ENCODE peak calls at places on chromosome 16, in nine cellular contexts. One of them, this sample, is unnamed.

GRCh38 chr16:49455991-49456745 is 82.6 kb downstream of the C16orf78 start:
- DNase-seq in lower leg skin: peak; percentile 53
- DNase-seq in ovary: no peak
- DNase-seq in K562: no peak
- DNase-seq in A549: no peak
- DNase-seq in adrenal gland: no peak
- DNase-seq in uterus: no peak
- DNase-seq in stomach: peak; percentile 16
- DNase-seq in vagina: no peak
- DNase-seq in this sample: no peak

GRCh38 chr16:56328276-56329022 is 96.9 kb downstream of the AMFR start:
- DNase-seq in lower leg skin: no peak
- DNase-seq in ovary: no peak
- DNase-seq in K562: no peak
- DNase-seq in A549: no peak
- DNase-seq in adrenal gland: no peak
- DNase-seq in uterus: no peak
- DNase-seq in stomach: no peak
- DNase-seq in vagina: no peak
- DNase-seq in this sample: no peak

GRCh38 chr16:49776085-49776501 is 79.8 kb downstream of the ZNF423 start:
- DNase-seq in lower leg skin: no peak
- DNase-seq in ovary: no peak
- DNase-seq in K562: no peak
- DNase-seq in A549: no peak
- DNase-seq in adrenal gland: no peak
- DNase-seq in uterus: no peak
- DNase-seq in stomach: no peak
- DNase-seq in vagina: no peak
- DNase-seq in this sample: no peak

GRCh38 chr16:86899757-86900156 is 321.4 kb downstream of the FOXL1 start:
- DNase-seq in lower leg skin: no peak
- DNase-seq in ovary: no peak
- DNase-seq in K562: no peak
- DNase-seq in A549: no peak
- DNase-seq in adrenal gland: no peak
- DNase-seq in uterus: no peak
- DNase-seq in stomach: no peak
- DNase-seq in vagina: no peak
- DNase-seq in this sample: no peak

GRCh38 chr16:87325480-87325879 is 8.3 kb upstream of the C16orf95 start:
- DNase-seq in lower leg skin: peak; percentile 76
- DNase-seq in ovary: peak; percentile 14
- DNase-seq in K562: no peak
- DNase-seq in A549: no peak
- DNase-seq in adrenal gland: no peak
- DNase-seq in uterus: peak; percentile 12
- DNase-seq in stomach: no peak
- DNase-seq in vagina: no peak
- DNase-seq in this sample: no peak

GRCh38 chr16:67552476-67552875 is 9.8 kb upstream of the CTCF start:
- DNase-seq in lower leg skin: no peak
- DNase-seq in ovary: peak; percentile 67
- DNase-seq in K562: no peak
- DNase-seq in A549: no peak
- DNase-seq in adrenal gland: peak; percentile 57
- DNase-seq in uterus: no peak
- DNase-seq in stomach: no peak
- DNase-seq in vagina: no peak
- DNase-seq in this sample: no peak

GRCh38 chr16:4474192-4474961 is at the start of gene NMRAL1:
- DNase-seq in lower leg skin: peak; percentile 98
- DNase-seq in ovary: peak; percentile 94
- DNase-seq in K562: peak; percentile 86
- DNase-seq in A549: peak; percentile 88
- DNase-seq in adrenal gland: peak; percentile 91
- DNase-seq in uterus: peak; percentile 89
- DNase-seq in stomach: peak; percentile 92
- DNase-seq in vagina: no peak
- DNase-seq in this sample: no peak

GRCh38 chr16:685967-686366 is 1.8 kb upstream of the JMJD8 start:
- DNase-seq in lower leg skin: no peak
- DNase-seq in ovary: peak; percentile 57
- DNase-seq in K562: no peak
- DNase-seq in A549: no peak
- DNase-seq in adrenal gland: peak; percentile 80
- DNase-seq in uterus: no peak
- DNase-seq in stomach: peak; percentile 76
- DNase-seq in vagina: no peak
- DNase-seq in this sample: peak; percentile 81

GRCh38 chr16:46972429-46972970 is 974 bp downstream of the DNAJA2 start:
- DNase-seq in lower leg skin: no peak
- DNase-seq in ovary: no peak
- DNase-seq in K562: no peak
- DNase-seq in A549: peak; percentile 56
- DNase-seq in adrenal gland: no peak
- DNase-seq in uterus: no peak
- DNase-seq in stomach: no peak
- DNase-seq in vagina: no peak
- DNase-seq in this sample: peak; percentile 33

GRCh38 chr16:89388536-89388935 is 101.8 kb downstream of the ANKRD11 start:
- DNase-seq in lower leg skin: no peak
- DNase-seq in ovary: no peak
- DNase-seq in K562: no peak
- DNase-seq in A549: no peak
- DNase-seq in adrenal gland: no peak
- DNase-seq in uterus: no peak
- DNase-seq in stomach: no peak
- DNase-seq in vagina: no peak
- DNase-seq in this sample: no peak

GRCh38 chr16:85402910-85403692 is 210.0 kb upstream of the GSE1 start:
- DNase-seq in lower leg skin: peak; percentile 82
- DNase-seq in ovary: peak; percentile 51
- DNase-seq in K562: peak; percentile 95
- DNase-seq in A549: no peak
- DNase-seq in adrenal gland: peak; percentile 69
- DNase-seq in uterus: peak; percentile 31
- DNase-seq in stomach: no peak
- DNase-seq in vagina: no peak
- DNase-seq in this sample: no peak

GRCh38 chr16:59400830-59401229 is 666.7 kb upstream of the GOT2 start:
- DNase-seq in lower leg skin: no peak
- DNase-seq in ovary: no peak
- DNase-seq in K562: no peak
- DNase-seq in A549: no peak
- DNase-seq in adrenal gland: no peak
- DNase-seq in uterus: no peak
- DNase-seq in stomach: no peak
- DNase-seq in vagina: no peak
- DNase-seq in this sample: no peak

GRCh38 chr16:2151188-2152091 is 3.0 kb downstream of the RAB26 start:
- DNase-seq in lower leg skin: no peak
- DNase-seq in ovary: no peak
- DNase-seq in K562: no peak
- DNase-seq in A549: no peak
- DNase-seq in adrenal gland: no peak
- DNase-seq in uterus: no peak
- DNase-seq in stomach: no peak
- DNase-seq in vagina: no peak
- DNase-seq in this sample: no peak

GRCh38 chr16:20064931-20065330 is 8.8 kb downstream of the GPR139 start:
- DNase-seq in lower leg skin: peak; percentile 23
- DNase-seq in ovary: no peak
- DNase-seq in K562: no peak
- DNase-seq in A549: no peak
- DNase-seq in adrenal gland: no peak
- DNase-seq in uterus: no peak
- DNase-seq in stomach: no peak
- DNase-seq in vagina: no peak
- DNase-seq in this sample: no peak

DNA sequence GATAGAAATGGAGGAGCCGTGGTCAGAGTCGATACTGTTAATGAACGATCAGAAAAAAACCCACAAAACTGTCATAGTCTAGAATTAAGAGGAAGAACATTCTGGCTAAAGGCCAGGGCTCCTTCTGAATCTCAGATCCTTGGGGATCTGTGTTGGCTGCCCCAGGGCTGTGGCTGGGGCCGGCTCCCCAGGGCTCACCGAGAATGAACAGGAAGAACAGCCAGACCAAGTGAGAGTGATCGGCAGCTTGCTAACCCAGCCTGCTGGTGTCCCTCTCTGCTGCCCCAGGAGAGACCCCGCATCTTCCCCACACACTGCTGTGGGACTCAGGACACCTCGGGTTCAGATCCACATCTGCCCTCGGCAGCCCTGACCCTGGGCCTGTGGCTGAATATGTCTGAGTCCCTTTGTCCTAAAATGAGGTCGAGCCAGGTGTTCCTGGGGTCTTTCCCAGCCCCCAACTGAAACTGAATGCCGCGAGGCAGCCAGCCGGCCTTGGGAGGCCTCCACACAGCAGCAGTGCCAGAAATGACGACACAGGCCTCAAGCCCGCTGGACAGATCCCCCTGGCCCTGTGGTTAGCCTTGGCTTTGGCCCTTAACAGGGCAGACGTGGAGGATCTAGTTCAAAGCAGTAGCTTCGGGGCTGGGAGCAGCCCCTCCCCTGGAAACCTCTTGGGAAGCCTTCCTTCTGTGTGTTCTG is 23.9 kb upstream of the CLEC18A start:
- DNase-seq in lower leg skin: no peak
- DNase-seq in ovary: peak; percentile 83
- DNase-seq in K562: no peak
- DNase-seq in A549: no peak
- DNase-seq in adrenal gland: peak; percentile 87
- DNase-seq in uterus: peak; percentile 80
- DNase-seq in stomach: no peak
- DNase-seq in vagina: no peak
- DNase-seq in this sample: no peak
- TF ChIP-seq POLR2A in lower leg skin: no peak
- TF ChIP-seq POLR2A in ovary: no peak
- TF ChIP-seq POLR2A in K562: no peak
- TF ChIP-seq POLR2A in A549: no peak
- TF ChIP-seq POLR2A in adrenal gland: peak; percentile 42
- TF ChIP-seq POLR2A in uterus: no peak
- TF ChIP-seq POLR2A in stomach: no peak
- TF ChIP-seq POLR2A in vagina: no peak
- TF ChIP-seq POLR2A in this sample: no peak

DNA sequence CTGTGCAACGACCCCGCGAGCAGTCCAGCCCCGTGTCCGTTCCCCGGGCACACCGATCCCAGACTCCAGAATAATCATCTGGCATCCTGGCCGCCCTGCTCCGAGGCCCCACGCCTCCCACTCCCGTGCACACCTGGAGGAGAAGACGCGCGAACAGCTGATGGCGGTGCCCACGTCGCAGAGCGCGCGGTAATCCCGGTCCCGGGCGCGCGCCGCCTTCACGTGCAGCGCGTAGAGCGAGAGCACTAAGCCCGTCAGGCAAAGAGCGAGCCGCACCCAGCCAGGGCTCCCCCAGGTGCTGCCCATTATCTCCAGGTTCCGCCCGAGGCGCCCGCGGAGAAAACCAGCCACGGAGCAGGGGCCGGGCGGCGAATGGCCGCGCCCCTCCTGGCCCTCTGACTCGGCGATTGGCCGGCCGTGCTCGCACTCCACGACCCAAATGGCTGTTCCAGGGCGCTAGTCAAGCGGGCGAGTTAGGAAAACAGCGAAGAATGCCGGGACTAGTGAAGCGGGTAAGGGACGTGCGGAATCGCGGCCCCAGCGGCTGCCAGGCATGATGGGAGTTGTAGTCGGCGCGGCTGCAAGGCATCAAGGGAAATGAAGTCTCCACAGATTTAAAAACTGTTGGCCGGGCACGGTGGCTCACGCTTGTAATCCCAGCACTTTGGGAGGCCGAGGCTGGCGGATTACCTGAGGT is at the start of gene VKORC1:
- DNase-seq in lower leg skin: peak; percentile 98
- DNase-seq in ovary: peak; percentile 93
- DNase-seq in K562: peak; percentile 91
- DNase-seq in A549: peak; percentile 95
- DNase-seq in adrenal gland: peak; percentile 97
- DNase-seq in uterus: peak; percentile 94
- DNase-seq in stomach: peak; percentile 96
- DNase-seq in vagina: no peak
- DNase-seq in this sample: peak; percentile 92
- TF ChIP-seq POLR2A in lower leg skin: no peak
- TF ChIP-seq POLR2A in ovary: no peak
- TF ChIP-seq POLR2A in K562: peak; percentile 77
- TF ChIP-seq POLR2A in A549: peak; percentile 62
- TF ChIP-seq POLR2A in adrenal gland: peak; percentile 77
- TF ChIP-seq POLR2A in uterus: peak; percentile 60
- TF ChIP-seq POLR2A in stomach: no peak
- TF ChIP-seq POLR2A in vagina: peak; percentile 47
- TF ChIP-seq POLR2A in this sample: peak; percentile 42

GRCh38 chr16:3400779-3401688 is at the start of the genes ZNF174 and ZSCAN32:
- DNase-seq in lower leg skin: peak; percentile 99
- DNase-seq in ovary: peak; percentile 99
- DNase-seq in K562: peak; percentile 98
- DNase-seq in A549: peak; percentile 99
- DNase-seq in adrenal gland: peak; percentile 99
- DNase-seq in uterus: peak; percentile 100
- DNase-seq in stomach: peak; percentile 99
- DNase-seq in vagina: peak; percentile 99
- DNase-seq in this sample: peak; percentile 96
- TF ChIP-seq POLR2A in lower leg skin: no peak
- TF ChIP-seq POLR2A in ovary: peak; percentile 30
- TF ChIP-seq POLR2A in K562: peak; percentile 86
- TF ChIP-seq POLR2A in A549: peak; percentile 79
- TF ChIP-seq POLR2A in adrenal gland: peak; percentile 80
- TF ChIP-seq POLR2A in uterus: peak; percentile 53
- TF ChIP-seq POLR2A in stomach: no peak
- TF ChIP-seq POLR2A in vagina: peak; percentile 30
- TF ChIP-seq POLR2A in this sample: peak; percentile 84

GRCh38 chr16:31131416-31131815 is 4.1 kb downstream of the PRSS8 start:
- DNase-seq in lower leg skin: no peak
- DNase-seq in ovary: no peak
- DNase-seq in K562: no peak
- DNase-seq in A549: no peak
- DNase-seq in adrenal gland: no peak
- DNase-seq in uterus: no peak
- DNase-seq in stomach: no peak
- DNase-seq in vagina: no peak
- DNase-seq in this sample: no peak

GRCh38 chr16:31130899-31131298 is 4.6 kb downstream of the PRSS8 start:
- DNase-seq in lower leg skin: peak; percentile 91
- DNase-seq in ovary: no peak
- DNase-seq in K562: no peak
- DNase-seq in A549: no peak
- DNase-seq in adrenal gland: no peak
- DNase-seq in uterus: no peak
- DNase-seq in stomach: peak; percentile 95
- DNase-seq in vagina: no peak
- DNase-seq in this sample: no peak

GRCh38 chr16:31132979-31133599 is 2.4 kb downstream of the PRSS8 start:
- DNase-seq in lower leg skin: no peak
- DNase-seq in ovary: no peak
- DNase-seq in K562: no peak
- DNase-seq in A549: no peak
- DNase-seq in adrenal gland: no peak
- DNase-seq in uterus: no peak
- DNase-seq in stomach: no peak
- DNase-seq in vagina: no peak
- DNase-seq in this sample: no peak

GRCh38 chr16:31132303-31132978 is 3.1 kb downstream of the PRSS8 start:
- DNase-seq in lower leg skin: no peak
- DNase-seq in ovary: no peak
- DNase-seq in K562: no peak
- DNase-seq in A549: no peak
- DNase-seq in adrenal gland: no peak
- DNase-seq in uterus: no peak
- DNase-seq in stomach: no peak
- DNase-seq in vagina: no peak
- DNase-seq in this sample: no peak

GRCh38 chr16:31131841-31132271 is 3.7 kb downstream of the PRSS8 start:
- DNase-seq in lower leg skin: no peak
- DNase-seq in ovary: no peak
- DNase-seq in K562: no peak
- DNase-seq in A549: no peak
- DNase-seq in adrenal gland: no peak
- DNase-seq in uterus: no peak
- DNase-seq in stomach: peak; percentile 66
- DNase-seq in vagina: no peak
- DNase-seq in this sample: no peak
- TF ChIP-seq POLR2A in lower leg skin: no peak
- TF ChIP-seq POLR2A in ovary: no peak
- TF ChIP-seq POLR2A in K562: no peak
- TF ChIP-seq POLR2A in A549: no peak
- TF ChIP-seq POLR2A in adrenal gland: no peak
- TF ChIP-seq POLR2A in uterus: no peak
- TF ChIP-seq POLR2A in stomach: no peak
- TF ChIP-seq POLR2A in vagina: no peak
- TF ChIP-seq POLR2A in this sample: no peak

This sample was measured in H54.